ENCODE peak calls at places on chromosome 16, in nine cellular contexts. S, O, V, H, U, N, T, W and A are unnamed samples.
A peak's percentile ranks its signal among the peaks of the same experiment; 100 is the strongest.

GRCh38 chr16:70391881-70392481 is 45.3 kb downstream of the DDX19A start:
- DNase-seq in N (no peak), W (no peak), V (no peak), H (no peak), U (no peak), O (no peak), S (peak; percentile 85), T (no peak), A (no peak)

GRCh38 chr16:29858149-29858899 is 4.7 kb downstream of the CDIPT start:
- DNase-seq in V (no peak), W (no peak), T (no peak), H (no peak), S (no peak), O (no peak), U (peak; percentile 82), N (no peak), A (no peak)

GRCh38 chr16:57824880-57825279 is 22.6 kb upstream of the KIFC3 start:
- DNase-seq in S (no peak), N (no peak), U (no peak), T (no peak), W (peak; percentile 56), O (no peak), H (no peak), V (no peak), A (no peak)

GRCh38 chr16:85615852-85616607 is 2.9 kb downstream of the GSE1 start:
- DNase-seq in T (peak; percentile 61), V (peak; percentile 59), U (peak; percentile 86), W (peak; percentile 75), H (peak; percentile 59), O (peak; percentile 85), S (peak; percentile 81), N (peak; percentile 80), A (peak; percentile 75)

GRCh38 chr16:74485916-74486315 is 64.6 kb upstream of the CLEC18B start:
- DNase-seq in V (no peak), N (no peak), T (no peak), S (no peak), W (no peak), O (no peak), U (no peak), H (no peak), A (no peak)

GRCh38 chr16:25855063-25855462 is 163.3 kb downstream of the HS3ST4 start:
- DNase-seq in N (no peak), V (no peak), U (no peak), S (no peak), T (no peak), O (no peak), H (no peak), W (no peak), A (no peak)

GRCh38 chr16:89117975-89118289 is 24.3 kb downstream of the ACSF3 start:
- DNase-seq in H (no peak), S (no peak), U (no peak), T (no peak), V (no peak), W (no peak), N (no peak), O (no peak), A (no peak)

GRCh38 chr16:74449470-74449869 is 28.2 kb upstream of the CLEC18B start:
- DNase-seq in W (no peak), O (no peak), N (peak; percentile 64), U (no peak), T (no peak), S (peak; percentile 90), V (no peak), H (no peak), A (no peak)

GRCh38 chr16:56227936-56228335 is 36.6 kb downstream of the GNAO1 start:
- DNase-seq in V (no peak), O (no peak), S (no peak), T (no peak), W (no peak), N (no peak), H (no peak), U (no peak), A (no peak)

GRCh38 chr16:87959391-87959968 is 8.2 kb downstream of the BANP start:
- DNase-seq in S (no peak), N (no peak), U (no peak), T (no peak), H (no peak), O (no peak), W (no peak), V (no peak), A (no peak)

GRCh38 chr16:75494696-75495601 is at the start of gene CHST6:
- DNase-seq in T (no peak), S (peak; percentile 43), O (peak; percentile 29), H (no peak), U (no peak), N (peak; percentile 65), V (no peak), W (peak; percentile 76), A (no peak)

GRCh38 chr16:19639986-19640421 is 78.0 kb downstream of the KNOP1 start:
- DNase-seq in N (no peak), S (no peak), V (no peak), W (no peak), H (no peak), O (no peak), T (no peak), U (no peak), A (no peak)

GRCh38 chr16:67865318-67865717 is 7.5 kb upstream of the EDC4 start:
- DNase-seq in O (no peak), S (peak; percentile 72), V (no peak), N (peak; percentile 53), W (peak; percentile 46), H (no peak), T (no peak), U (no peak), A (no peak)

GRCh38 chr16:49488740-49489525 is 115.3 kb downstream of the C16orf78 start:
- DNase-seq in V (no peak), N (no peak), U (peak; percentile 58), T (no peak), H (no peak), S (no peak), O (no peak), W (no peak), A (no peak)

GRCh38 chr16:29023279-29024278 is 38.7 kb downstream of the LAT start:
- DNase-seq in O (no peak), T (no peak), U (no peak), W (no peak), S (peak; percentile 56), N (no peak), V (no peak), H (no peak), A (no peak)

GRCh38 chr16:51636913-51637743 is 486.1 kb upstream of the SALL1 start:
- DNase-seq in H (no peak), W (no peak), V (no peak), O (no peak), T (no peak), N (no peak), S (peak; percentile 88), U (no peak), A (no peak)

GRCh38 chr16:57175896-57176295 is 9.9 kb downstream of the PSME3IP1 start:
- DNase-seq in U (no peak), V (no peak), T (no peak), W (no peak), N (no peak), O (no peak), H (no peak), S (no peak), A (no peak)

GRCh38 chr16:1054660-1055556 is 17.6 kb upstream of the SSTR5 start:
- DNase-seq in H (no peak), N (peak; percentile 82), O (no peak), W (peak; percentile 85), U (no peak), V (no peak), S (peak; percentile 31), T (peak; percentile 6), A (no peak)

GRCh38 chr16:57797526-57798266 is 4.6 kb downstream of the KIFC3 start:
- DNase-seq in W (peak; percentile 88), V (peak; percentile 62), T (no peak), S (no peak), H (no peak), O (no peak), U (no peak), N (no peak), A (peak; percentile 74)

GRCh38 chr16:83768976-83769375 is 38.8 kb upstream of the HSBP1 start:
- DNase-seq in V (no peak), S (no peak), N (no peak), H (no peak), W (no peak), O (no peak), T (no peak), U (no peak), A (no peak)

GRCh38 chr16:57619606-57620315 is 8.7 kb upstream of the ADGRG1 start:
- DNase-seq in U (peak; percentile 62), N (no peak), O (no peak), S (no peak), W (peak; percentile 88), V (no peak), T (peak; percentile 77), H (no peak), A (peak; percentile 89)

GRCh38 chr16:2095315-2095853 is 40.3 kb downstream of the PKD1 start:
- DNase-seq in S (peak; percentile 81), U (no peak), H (no peak), T (no peak), W (no peak), O (no peak), V (no peak), N (no peak), A (no peak)

GRCh38 chr16:89375021-89375420 is 115.3 kb downstream of the ANKRD11 start:
- DNase-seq in U (no peak), V (no peak), W (no peak), T (peak; percentile 35), H (no peak), O (peak; percentile 79), S (no peak), N (no peak), A (no peak)

GRCh38 chr16:23254338-23254737 is 47.8 kb upstream of the SCNN1B start:
- DNase-seq in O (no peak), T (no peak), V (no peak), S (peak; percentile 59), H (no peak), N (peak; percentile 8), W (peak; percentile 51), U (no peak), A (no peak)

GRCh38 chr16:29009050-29009837 is 24.4 kb downstream of the LAT start:
- DNase-seq in T (no peak), H (no peak), O (no peak), S (no peak), N (no peak), V (no peak), W (no peak), U (no peak), A (no peak)

GRCh38 chr16:84692451-84692850 is 7.3 kb upstream of the USP10 start:
- DNase-seq in W (no peak), O (no peak), H (no peak), U (no peak), T (no peak), V (no peak), N (peak; percentile 19), S (peak; percentile 63), A (no peak)

GRCh38 chr16:51146256-51146924 is 4.7 kb downstream of the SALL1 start:
- DNase-seq in V (no peak), U (no peak), H (no peak), N (no peak), T (peak; percentile 7), W (no peak), O (no peak), S (peak; percentile 39), A (no peak)

GRCh38 chr16:24990803-24991202 is 24.4 kb downstream of the ARHGAP17 start:
- DNase-seq in V (no peak), U (no peak), W (no peak), S (no peak), O (no peak), H (no peak), N (no peak), T (no peak), A (no peak)

GRCh38 chr16:86850675-86851074 is 272.3 kb downstream of the FOXL1 start:
- DNase-seq in T (no peak), W (no peak), S (no peak), N (no peak), U (no peak), V (no peak), H (no peak), O (no peak), A (no peak)

GRCh38 chr16:87363771-87364476 is 19.7 kb downstream of the FBXO31 start:
- DNase-seq in U (no peak), V (no peak), T (no peak), S (no peak), W (no peak), H (no peak), N (no peak), O (no peak), A (no peak)